ENCODE peak calls at places on chromosomes 2 and 18, in six cellular contexts. One of them, this sample, is unnamed.
A peak's percentile ranks its signal among the peaks of the same experiment; 100 is the strongest.

GRCh38 chr2:20446280-20446916 is 476 bp upstream of the RHOB start:
- DNase-seq in fibroblast of lung: no peak
- DNase-seq in GM23248: no peak
- DNase-seq in DND-41: no peak
- DNase-seq in endothelial cell of umbilical vein: no peak
- DNase-seq in HCT116: no peak
- DNase-seq in this sample: no peak

GRCh38 chr18:63850010-63850409 is 37.5 kb upstream of the SERPINB2 start:
- DNase-seq in fibroblast of lung: no peak
- DNase-seq in GM23248: peak; percentile 58
- DNase-seq in DND-41: peak; percentile 29
- DNase-seq in endothelial cell of umbilical vein: peak; percentile 17
- DNase-seq in HCT116: peak; percentile 32
- DNase-seq in this sample: no peak

GRCh38 chr18:44636241-44636640 is 44.4 kb upstream of the SETBP1 start:
- DNase-seq in fibroblast of lung: no peak
- DNase-seq in GM23248: no peak
- DNase-seq in DND-41: no peak
- DNase-seq in endothelial cell of umbilical vein: no peak
- DNase-seq in HCT116: no peak
- DNase-seq in this sample: no peak

GRCh38 chr2:74991977-74992376 is 33.5 kb downstream of the POLE4 start:
- DNase-seq in fibroblast of lung: peak; percentile 38
- DNase-seq in GM23248: peak; percentile 76
- DNase-seq in DND-41: no peak
- DNase-seq in endothelial cell of umbilical vein: no peak
- DNase-seq in HCT116: no peak
- DNase-seq in this sample: no peak

GRCh38 chr2:25700221-25700660 is 26.9 kb upstream of the DTNB start:
- DNase-seq in fibroblast of lung: peak; percentile 33
- DNase-seq in GM23248: peak; percentile 74
- DNase-seq in DND-41: peak; percentile 42
- DNase-seq in endothelial cell of umbilical vein: peak; percentile 73
- DNase-seq in HCT116: peak; percentile 52
- DNase-seq in this sample: no peak

GRCh38 chr18:10297079-10297478 is 157.4 kb upstream of the APCDD1 start:
- DNase-seq in fibroblast of lung: no peak
- DNase-seq in GM23248: no peak
- DNase-seq in DND-41: peak; percentile 32
- DNase-seq in endothelial cell of umbilical vein: no peak
- DNase-seq in HCT116: no peak
- DNase-seq in this sample: no peak

GRCh38 chr2:173264603-173265366 is 89.9 kb upstream of the CDCA7 start:
- DNase-seq in fibroblast of lung: no peak
- DNase-seq in GM23248: no peak
- DNase-seq in DND-41: no peak
- DNase-seq in endothelial cell of umbilical vein: no peak
- DNase-seq in HCT116: no peak
- DNase-seq in this sample: no peak

GRCh38 chr18:58819051-58819450 is 45.6 kb upstream of the ZNF532 start:
- DNase-seq in fibroblast of lung: no peak
- DNase-seq in GM23248: no peak
- DNase-seq in DND-41: peak; percentile 55
- DNase-seq in endothelial cell of umbilical vein: no peak
- DNase-seq in HCT116: no peak
- DNase-seq in this sample: no peak

GRCh38 chr2:30664761-30665358 is 142.4 kb downstream of the CAPN13 start:
- DNase-seq in fibroblast of lung: peak; percentile 98
- DNase-seq in GM23248: peak; percentile 97
- DNase-seq in DND-41: no peak
- DNase-seq in endothelial cell of umbilical vein: peak; percentile 13
- DNase-seq in HCT116: peak; percentile 76
- DNase-seq in this sample: no peak

GRCh38 chr2:128316777-128317185 is 1.9 kb downstream of the HS6ST1 start:
- DNase-seq in fibroblast of lung: no peak
- DNase-seq in GM23248: peak; percentile 29
- DNase-seq in DND-41: no peak
- DNase-seq in endothelial cell of umbilical vein: no peak
- DNase-seq in HCT116: no peak
- DNase-seq in this sample: no peak

GRCh38 chr18:3180325-3180724 is 39.4 kb downstream of the MYOM1 start:
- DNase-seq in fibroblast of lung: peak; percentile 43
- DNase-seq in GM23248: peak; percentile 12
- DNase-seq in DND-41: no peak
- DNase-seq in endothelial cell of umbilical vein: no peak
- DNase-seq in HCT116: no peak
- DNase-seq in this sample: no peak

GRCh38 chr18:45167631-45168225 is 447.5 kb upstream of the SLC14A2 start:
- DNase-seq in fibroblast of lung: peak; percentile 87
- DNase-seq in GM23248: peak; percentile 87
- DNase-seq in DND-41: no peak
- DNase-seq in endothelial cell of umbilical vein: no peak
- DNase-seq in HCT116: no peak
- DNase-seq in this sample: no peak

GRCh38 chr2:214529514-214529913 is 118.7 kb downstream of the VWC2L start:
- DNase-seq in fibroblast of lung: no peak
- DNase-seq in GM23248: no peak
- DNase-seq in DND-41: no peak
- DNase-seq in endothelial cell of umbilical vein: no peak
- DNase-seq in HCT116: no peak
- DNase-seq in this sample: no peak

GRCh38 chr2:106638043-106638442 is 150.9 kb downstream of the CD8B2 start:
- DNase-seq in fibroblast of lung: peak; percentile 1
- DNase-seq in GM23248: peak; percentile 48
- DNase-seq in DND-41: no peak
- DNase-seq in endothelial cell of umbilical vein: no peak
- DNase-seq in HCT116: no peak
- DNase-seq in this sample: no peak

GRCh38 chr18:48002933-48003365 is 72.5 kb upstream of the SMAD2 start:
- DNase-seq in fibroblast of lung: peak; percentile 78
- DNase-seq in GM23248: peak; percentile 81
- DNase-seq in DND-41: no peak
- DNase-seq in endothelial cell of umbilical vein: peak; percentile 78
- DNase-seq in HCT116: peak; percentile 77
- DNase-seq in this sample: no peak

GRCh38 chr18:13521418-13521817 is 204.9 kb downstream of the FAM210A start:
- DNase-seq in fibroblast of lung: no peak
- DNase-seq in GM23248: no peak
- DNase-seq in DND-41: no peak
- DNase-seq in endothelial cell of umbilical vein: no peak
- DNase-seq in HCT116: no peak
- DNase-seq in this sample: no peak

GRCh38 chr2:74982581-74982980 is 24.1 kb downstream of the POLE4 start:
- DNase-seq in fibroblast of lung: no peak
- DNase-seq in GM23248: no peak
- DNase-seq in DND-41: no peak
- DNase-seq in endothelial cell of umbilical vein: no peak
- DNase-seq in HCT116: no peak
- DNase-seq in this sample: no peak

GRCh38 chr2:205763708-205764501 is 81.6 kb downstream of the NRP2 start:
- DNase-seq in fibroblast of lung: peak; percentile 95
- DNase-seq in GM23248: peak; percentile 94
- DNase-seq in DND-41: no peak
- DNase-seq in endothelial cell of umbilical vein: peak; percentile 94
- DNase-seq in HCT116: no peak
- DNase-seq in this sample: no peak

GRCh38 chr18:46755315-46756171 is 1.3 kb downstream of the ST8SIA5 start:
- DNase-seq in fibroblast of lung: no peak
- DNase-seq in GM23248: no peak
- DNase-seq in DND-41: no peak
- DNase-seq in endothelial cell of umbilical vein: no peak
- DNase-seq in HCT116: no peak
- DNase-seq in this sample: no peak

GRCh38 chr18:46754188-46754587 is 2.7 kb downstream of the ST8SIA5 start:
- DNase-seq in fibroblast of lung: no peak
- DNase-seq in GM23248: no peak
- DNase-seq in DND-41: peak; percentile 32
- DNase-seq in endothelial cell of umbilical vein: no peak
- DNase-seq in HCT116: no peak
- DNase-seq in this sample: no peak

GRCh38 chr18:46754661-46755292 is 2.1 kb downstream of the ST8SIA5 start:
- DNase-seq in fibroblast of lung: no peak
- DNase-seq in GM23248: no peak
- DNase-seq in DND-41: no peak
- DNase-seq in endothelial cell of umbilical vein: no peak
- DNase-seq in HCT116: no peak
- DNase-seq in this sample: no peak

GRCh38 chr18:46756172-46756558 is 688 bp downstream of the ST8SIA5 start:
- DNase-seq in fibroblast of lung: no peak
- DNase-seq in GM23248: peak; percentile 7
- DNase-seq in DND-41: no peak
- DNase-seq in endothelial cell of umbilical vein: no peak
- DNase-seq in HCT116: no peak
- DNase-seq in this sample: no peak

DNA sequence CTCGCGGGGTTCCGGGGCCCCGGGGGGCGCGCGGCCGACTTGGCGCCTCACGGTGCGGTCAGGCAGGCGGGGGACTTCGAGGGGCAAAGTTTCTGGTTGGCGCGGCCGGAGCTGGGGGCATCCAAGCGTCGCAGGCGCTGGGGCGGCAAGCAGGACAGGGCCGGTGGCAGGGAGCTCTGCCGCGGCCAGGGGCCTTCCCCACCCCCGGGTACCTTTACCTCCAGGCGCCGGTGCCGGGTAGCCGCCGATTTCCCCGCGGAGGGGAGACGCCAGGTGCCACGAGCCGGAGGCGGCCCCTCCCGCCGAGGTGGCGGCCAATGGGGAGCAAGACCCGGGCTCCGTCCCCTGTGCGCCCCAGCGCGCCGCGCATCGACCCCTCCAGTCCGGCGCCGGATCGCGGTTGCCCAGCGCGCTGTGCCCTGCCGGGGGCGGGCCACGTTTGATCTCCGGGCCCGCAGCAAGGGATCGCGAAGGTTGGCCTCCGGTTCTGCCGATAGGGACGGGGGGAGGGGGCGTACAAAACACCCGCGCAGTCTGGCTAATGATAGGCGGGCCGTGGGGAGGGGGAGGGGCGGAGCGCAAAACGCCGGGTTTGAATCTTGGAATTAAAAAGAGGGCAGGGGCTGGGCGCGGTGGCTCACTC is at the start of gene ST8SIA5:
- DNase-seq in fibroblast of lung: no peak
- DNase-seq in GM23248: peak; percentile 18
- DNase-seq in DND-41: no peak
- DNase-seq in endothelial cell of umbilical vein: no peak
- DNase-seq in HCT116: no peak
- DNase-seq in this sample: no peak
- H3K4me3 ChIP-seq in fibroblast of lung: peak within 1 kb of the TSS; percentile 22
- H3K4me3 ChIP-seq in GM23248: peak within 1 kb of the TSS; percentile 62
- H3K4me3 ChIP-seq in DND-41: no peak within 1 kb of the TSS
- H3K4me3 ChIP-seq in endothelial cell of umbilical vein: no peak within 1 kb of the TSS
- H3K4me3 ChIP-seq in HCT116: no peak within 1 kb of the TSS
- H3K4me3 ChIP-seq in this sample: peak within 1 kb of the TSS; percentile 71

DNA sequence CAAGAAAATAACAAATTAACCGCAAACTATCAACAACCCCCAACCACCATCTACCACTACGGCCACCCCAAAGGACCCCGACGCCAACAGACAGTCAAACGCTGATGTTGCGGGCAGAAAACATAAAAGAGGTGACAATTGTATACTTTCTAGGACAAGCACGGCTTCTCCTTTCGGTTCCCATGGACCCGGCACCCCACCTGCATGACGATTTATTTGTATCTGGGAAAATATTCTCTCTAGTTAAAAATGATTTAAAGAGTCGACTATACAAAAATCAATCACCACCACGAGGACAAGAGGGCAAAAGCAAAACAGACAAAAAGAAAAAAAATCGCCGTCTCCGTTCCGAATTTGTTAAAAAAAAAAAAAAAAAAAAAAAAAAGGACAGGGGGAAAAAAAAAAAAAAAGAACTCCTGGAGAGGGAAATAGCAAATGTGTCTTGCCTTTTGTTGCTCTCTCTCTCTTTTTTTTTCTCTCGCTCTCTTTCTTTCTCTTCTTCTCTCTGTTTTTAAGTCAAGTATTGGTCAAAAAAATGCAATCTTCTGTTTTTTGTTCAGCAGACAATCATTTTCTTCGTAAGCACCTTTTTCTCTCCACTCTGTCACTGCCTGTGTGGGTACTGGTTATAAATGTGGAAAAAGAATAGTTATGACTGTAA is 3.6 kb downstream of the SIX3 start:
- DNase-seq in fibroblast of lung: no peak
- DNase-seq in GM23248: no peak
- DNase-seq in DND-41: no peak
- DNase-seq in endothelial cell of umbilical vein: no peak
- DNase-seq in HCT116: no peak
- DNase-seq in this sample: no peak
- TF ChIP-seq EZH2 in fibroblast of lung: peak; percentile 75
- TF ChIP-seq EZH2 in GM23248: peak; percentile 85
- TF ChIP-seq EZH2 in DND-41: no peak
- TF ChIP-seq EZH2 in endothelial cell of umbilical vein: no peak
- TF ChIP-seq EZH2 in HCT116: no peak
- TF ChIP-seq EZH2 in this sample: no peak

GRCh38 chr2:237027712-237028029 is 58.0 kb upstream of the COPS8 start:
- DNase-seq in fibroblast of lung: no peak
- DNase-seq in GM23248: no peak
- DNase-seq in DND-41: no peak
- DNase-seq in endothelial cell of umbilical vein: no peak
- DNase-seq in HCT116: no peak
- DNase-seq in this sample: no peak

GRCh38 chr2:237022533-237022932 is 63.2 kb upstream of the COPS8 start:
- DNase-seq in fibroblast of lung: no peak
- DNase-seq in GM23248: no peak
- DNase-seq in DND-41: no peak
- DNase-seq in endothelial cell of umbilical vein: no peak
- DNase-seq in HCT116: no peak
- DNase-seq in this sample: no peak

GRCh38 chr2:237026981-237027711 is 58.5 kb upstream of the COPS8 start:
- DNase-seq in fibroblast of lung: peak; percentile 65
- DNase-seq in GM23248: peak; percentile 85
- DNase-seq in DND-41: peak; percentile 30
- DNase-seq in endothelial cell of umbilical vein: peak; percentile 86
- DNase-seq in HCT116: peak; percentile 29
- DNase-seq in this sample: no peak

GRCh38 chr2:237025090-237025865 is 60.4 kb upstream of the COPS8 start:
- DNase-seq in fibroblast of lung: peak; percentile 92
- DNase-seq in GM23248: peak; percentile 94
- DNase-seq in DND-41: no peak
- DNase-seq in endothelial cell of umbilical vein: peak; percentile 45
- DNase-seq in HCT116: peak; percentile 37
- DNase-seq in this sample: no peak

GRCh38 chr2:237024255-237024654 is 61.4 kb upstream of the COPS8 start:
- DNase-seq in fibroblast of lung: no peak
- DNase-seq in GM23248: no peak
- DNase-seq in DND-41: no peak
- DNase-seq in endothelial cell of umbilical vein: no peak
- DNase-seq in HCT116: no peak
- DNase-seq in this sample: no peak
- H3K4me3 ChIP-seq in fibroblast of lung: no peak overlapping the region
- H3K4me3 ChIP-seq in GM23248: no peak overlapping the region
- H3K4me3 ChIP-seq in DND-41: no peak overlapping the region
- H3K4me3 ChIP-seq in endothelial cell of umbilical vein: no peak overlapping the region
- H3K4me3 ChIP-seq in HCT116: no peak overlapping the region
- H3K4me3 ChIP-seq in this sample: no peak overlapping the region

DNA sequence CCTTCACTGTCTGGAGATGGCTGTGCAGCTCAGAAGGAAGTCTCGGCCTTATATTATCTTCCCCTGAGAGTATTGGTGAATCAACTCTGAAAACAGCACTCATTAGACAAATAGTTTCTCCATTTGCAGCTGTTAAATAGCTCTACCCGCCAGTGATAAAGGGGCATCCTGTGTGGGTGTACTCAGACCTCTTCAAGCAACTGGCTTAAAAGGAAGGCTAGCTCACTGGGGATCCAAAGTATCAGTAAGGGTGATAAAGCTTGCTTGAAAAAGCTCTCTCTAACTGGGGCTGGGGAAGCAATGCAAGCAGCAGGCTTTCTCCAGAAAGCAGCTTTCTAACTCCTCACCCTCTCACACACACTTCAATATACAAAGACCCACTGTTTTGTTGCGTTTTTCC is 64.9 kb upstream of the PSMD14 start:
- DNase-seq in fibroblast of lung: no peak
- DNase-seq in GM23248: no peak
- DNase-seq in DND-41: peak; percentile 32
- DNase-seq in endothelial cell of umbilical vein: no peak
- DNase-seq in HCT116: no peak
- DNase-seq in this sample: no peak
- TF ChIP-seq EZH2 in fibroblast of lung: no peak
- TF ChIP-seq EZH2 in GM23248: no peak
- TF ChIP-seq EZH2 in DND-41: no peak
- TF ChIP-seq EZH2 in endothelial cell of umbilical vein: no peak
- TF ChIP-seq EZH2 in HCT116: no peak
- TF ChIP-seq EZH2 in this sample: no peak

This sample was measured in SK-N-MC.